ENCODE peak calls at places on chromosome 13, in eight cellular contexts. One of them, this sample, is unnamed.

GRCh38 chr13:80251403-80251802 is 89.5 kb downstream of the SPRY2 start:
- DNase-seq in NCI-H1092: no peak
- DNase-seq in stimulated activated CD8-positive, alpha-beta memory T cell treated with anti-CD3 and anti-CD28 coated beads, Interleukin-4, amount 100 ng/mL, for 24 hours: no peak
- DNase-seq in MCF 10A: peak
- DNase-seq in cardiac septum: no peak
- DNase-seq in upper lobe of right lung: no peak
- DNase-seq in brain microvascular endothelial cell: peak
- DNase-seq in NCI-H524 treated with DMSO at 0.1 percent for 48 hours: no peak
- DNase-seq in this sample: no peak

GRCh38 chr13:77696006-77696862 is 1.3 kb upstream of the SLAIN1 start:
- DNase-seq in NCI-H1092: peak
- DNase-seq in stimulated activated CD8-positive, alpha-beta memory T cell treated with anti-CD3 and anti-CD28 coated beads, Interleukin-4, amount 100 ng/mL, for 24 hours: no peak
- DNase-seq in MCF 10A: no peak
- DNase-seq in cardiac septum: no peak
- DNase-seq in upper lobe of right lung: no peak
- DNase-seq in brain microvascular endothelial cell: no peak
- DNase-seq in NCI-H524 treated with DMSO at 0.1 percent for 48 hours: no peak
- DNase-seq in this sample: no peak

GRCh38 chr13:27203854-27204253 is 32.2 kb upstream of the USP12 start:
- DNase-seq in NCI-H1092: no peak
- DNase-seq in stimulated activated CD8-positive, alpha-beta memory T cell treated with anti-CD3 and anti-CD28 coated beads, Interleukin-4, amount 100 ng/mL, for 24 hours: no peak
- DNase-seq in MCF 10A: peak
- DNase-seq in cardiac septum: no peak
- DNase-seq in upper lobe of right lung: no peak
- DNase-seq in brain microvascular endothelial cell: no peak
- DNase-seq in NCI-H524 treated with DMSO at 0.1 percent for 48 hours: no peak
- DNase-seq in this sample: no peak

GRCh38 chr13:113489549-113490495 is 689 bp downstream of the DCUN1D2 start:
- DNase-seq in NCI-H1092: peak
- DNase-seq in stimulated activated CD8-positive, alpha-beta memory T cell treated with anti-CD3 and anti-CD28 coated beads, Interleukin-4, amount 100 ng/mL, for 24 hours: no peak
- DNase-seq in MCF 10A: peak
- DNase-seq in cardiac septum: no peak
- DNase-seq in upper lobe of right lung: no peak
- DNase-seq in brain microvascular endothelial cell: peak
- DNase-seq in NCI-H524 treated with DMSO at 0.1 percent for 48 hours: no peak
- DNase-seq in this sample: peak

GRCh38 chr13:43686557-43686956 is 100.2 kb downstream of the ENOX1 start:
- DNase-seq in NCI-H1092: no peak
- DNase-seq in stimulated activated CD8-positive, alpha-beta memory T cell treated with anti-CD3 and anti-CD28 coated beads, Interleukin-4, amount 100 ng/mL, for 24 hours: no peak
- DNase-seq in MCF 10A: peak
- DNase-seq in cardiac septum: no peak
- DNase-seq in upper lobe of right lung: no peak
- DNase-seq in brain microvascular endothelial cell: peak
- DNase-seq in NCI-H524 treated with DMSO at 0.1 percent for 48 hours: no peak
- DNase-seq in this sample: peak

GRCh38 chr13:53921473-53921872 is 892.9 kb downstream of the OLFM4 start:
- DNase-seq in NCI-H1092: no peak
- DNase-seq in stimulated activated CD8-positive, alpha-beta memory T cell treated with anti-CD3 and anti-CD28 coated beads, Interleukin-4, amount 100 ng/mL, for 24 hours: no peak
- DNase-seq in MCF 10A: no peak
- DNase-seq in cardiac septum: no peak
- DNase-seq in upper lobe of right lung: peak
- DNase-seq in brain microvascular endothelial cell: no peak
- DNase-seq in NCI-H524 treated with DMSO at 0.1 percent for 48 hours: no peak
- DNase-seq in this sample: no peak

GRCh38 chr13:32964987-32965386 is 51.2 kb upstream of the KL start:
- DNase-seq in NCI-H1092: no peak
- DNase-seq in stimulated activated CD8-positive, alpha-beta memory T cell treated with anti-CD3 and anti-CD28 coated beads, Interleukin-4, amount 100 ng/mL, for 24 hours: no peak
- DNase-seq in MCF 10A: no peak
- DNase-seq in cardiac septum: no peak
- DNase-seq in upper lobe of right lung: no peak
- DNase-seq in brain microvascular endothelial cell: no peak
- DNase-seq in NCI-H524 treated with DMSO at 0.1 percent for 48 hours: no peak
- DNase-seq in this sample: no peak

GRCh38 chr13:36343766-36344165 is 2.4 kb downstream of the SPART start:
- DNase-seq in NCI-H1092: no peak
- DNase-seq in stimulated activated CD8-positive, alpha-beta memory T cell treated with anti-CD3 and anti-CD28 coated beads, Interleukin-4, amount 100 ng/mL, for 24 hours: no peak
- DNase-seq in MCF 10A: peak
- DNase-seq in cardiac septum: no peak
- DNase-seq in upper lobe of right lung: no peak
- DNase-seq in brain microvascular endothelial cell: no peak
- DNase-seq in NCI-H524 treated with DMSO at 0.1 percent for 48 hours: no peak
- DNase-seq in this sample: no peak

GRCh38 chr13:110108348-110109139 is 198.4 kb downstream of the COL4A1 start:
- DNase-seq in NCI-H1092: peak
- DNase-seq in stimulated activated CD8-positive, alpha-beta memory T cell treated with anti-CD3 and anti-CD28 coated beads, Interleukin-4, amount 100 ng/mL, for 24 hours: no peak
- DNase-seq in MCF 10A: peak
- DNase-seq in cardiac septum: peak
- DNase-seq in upper lobe of right lung: peak
- DNase-seq in brain microvascular endothelial cell: peak
- DNase-seq in NCI-H524 treated with DMSO at 0.1 percent for 48 hours: no peak
- DNase-seq in this sample: peak

GRCh38 chr13:83881917-83882625 is at the start of gene SLITRK1:
- DNase-seq in NCI-H1092: peak
- DNase-seq in stimulated activated CD8-positive, alpha-beta memory T cell treated with anti-CD3 and anti-CD28 coated beads, Interleukin-4, amount 100 ng/mL, for 24 hours: no peak
- DNase-seq in MCF 10A: peak
- DNase-seq in cardiac septum: no peak
- DNase-seq in upper lobe of right lung: peak
- DNase-seq in brain microvascular endothelial cell: peak
- DNase-seq in NCI-H524 treated with DMSO at 0.1 percent for 48 hours: peak
- DNase-seq in this sample: no peak

GRCh38 chr13:109816112-109816978 is 30.0 kb upstream of the IRS2 start:
- DNase-seq in NCI-H1092: peak
- DNase-seq in stimulated activated CD8-positive, alpha-beta memory T cell treated with anti-CD3 and anti-CD28 coated beads, Interleukin-4, amount 100 ng/mL, for 24 hours: no peak
- DNase-seq in MCF 10A: peak
- DNase-seq in cardiac septum: no peak
- DNase-seq in upper lobe of right lung: no peak
- DNase-seq in brain microvascular endothelial cell: no peak
- DNase-seq in NCI-H524 treated with DMSO at 0.1 percent for 48 hours: no peak
- DNase-seq in this sample: no peak

GRCh38 chr13:109784590-109785140 is 1.7 kb downstream of the IRS2 start:
- DNase-seq in NCI-H1092: peak
- DNase-seq in stimulated activated CD8-positive, alpha-beta memory T cell treated with anti-CD3 and anti-CD28 coated beads, Interleukin-4, amount 100 ng/mL, for 24 hours: peak
- DNase-seq in MCF 10A: peak
- DNase-seq in cardiac septum: peak
- DNase-seq in upper lobe of right lung: peak
- DNase-seq in brain microvascular endothelial cell: peak
- DNase-seq in NCI-H524 treated with DMSO at 0.1 percent for 48 hours: no peak
- DNase-seq in this sample: peak

GRCh38 chr13:46168341-46168740 is 13.6 kb downstream of the LCP1 start:
- DNase-seq in NCI-H1092: no peak
- DNase-seq in stimulated activated CD8-positive, alpha-beta memory T cell treated with anti-CD3 and anti-CD28 coated beads, Interleukin-4, amount 100 ng/mL, for 24 hours: peak
- DNase-seq in MCF 10A: no peak
- DNase-seq in cardiac septum: peak
- DNase-seq in upper lobe of right lung: peak
- DNase-seq in brain microvascular endothelial cell: peak
- DNase-seq in NCI-H524 treated with DMSO at 0.1 percent for 48 hours: no peak
- DNase-seq in this sample: no peak

GRCh38 chr13:78679329-78679728 is 20.4 kb upstream of the OBI1 start:
- DNase-seq in NCI-H1092: no peak
- DNase-seq in stimulated activated CD8-positive, alpha-beta memory T cell treated with anti-CD3 and anti-CD28 coated beads, Interleukin-4, amount 100 ng/mL, for 24 hours: no peak
- DNase-seq in MCF 10A: no peak
- DNase-seq in cardiac septum: no peak
- DNase-seq in upper lobe of right lung: no peak
- DNase-seq in brain microvascular endothelial cell: no peak
- DNase-seq in NCI-H524 treated with DMSO at 0.1 percent for 48 hours: no peak
- DNase-seq in this sample: no peak

GRCh38 chr13:107834717-107835116 is 380.6 kb downstream of the LIG4 start:
- DNase-seq in NCI-H1092: no peak
- DNase-seq in stimulated activated CD8-positive, alpha-beta memory T cell treated with anti-CD3 and anti-CD28 coated beads, Interleukin-4, amount 100 ng/mL, for 24 hours: no peak
- DNase-seq in MCF 10A: no peak
- DNase-seq in cardiac septum: no peak
- DNase-seq in upper lobe of right lung: no peak
- DNase-seq in brain microvascular endothelial cell: peak
- DNase-seq in NCI-H524 treated with DMSO at 0.1 percent for 48 hours: no peak
- DNase-seq in this sample: no peak

GRCh38 chr13:91184244-91184926 is 163.1 kb upstream of the MIR17HG start:
- DNase-seq in NCI-H1092: no peak
- DNase-seq in stimulated activated CD8-positive, alpha-beta memory T cell treated with anti-CD3 and anti-CD28 coated beads, Interleukin-4, amount 100 ng/mL, for 24 hours: no peak
- DNase-seq in MCF 10A: no peak
- DNase-seq in cardiac septum: no peak
- DNase-seq in upper lobe of right lung: no peak
- DNase-seq in brain microvascular endothelial cell: no peak
- DNase-seq in NCI-H524 treated with DMSO at 0.1 percent for 48 hours: no peak
- DNase-seq in this sample: no peak

GRCh38 chr13:43354147-43354945 is 331.0 kb downstream of the DNAJC15 start:
- DNase-seq in NCI-H1092: no peak
- DNase-seq in stimulated activated CD8-positive, alpha-beta memory T cell treated with anti-CD3 and anti-CD28 coated beads, Interleukin-4, amount 100 ng/mL, for 24 hours: no peak
- DNase-seq in MCF 10A: no peak
- DNase-seq in cardiac septum: no peak
- DNase-seq in upper lobe of right lung: no peak
- DNase-seq in brain microvascular endothelial cell: no peak
- DNase-seq in NCI-H524 treated with DMSO at 0.1 percent for 48 hours: no peak
- DNase-seq in this sample: no peak

GRCh38 chr13:109998808-109999528 is 212.6 kb upstream of the IRS2 start:
- DNase-seq in NCI-H1092: no peak
- DNase-seq in stimulated activated CD8-positive, alpha-beta memory T cell treated with anti-CD3 and anti-CD28 coated beads, Interleukin-4, amount 100 ng/mL, for 24 hours: no peak
- DNase-seq in MCF 10A: peak
- DNase-seq in cardiac septum: no peak
- DNase-seq in upper lobe of right lung: no peak
- DNase-seq in brain microvascular endothelial cell: peak
- DNase-seq in NCI-H524 treated with DMSO at 0.1 percent for 48 hours: no peak
- DNase-seq in this sample: peak

GRCh38 chr13:42181381-42181953 is 90.5 kb upstream of the AKAP11 start:
- DNase-seq in NCI-H1092: no peak
- DNase-seq in stimulated activated CD8-positive, alpha-beta memory T cell treated with anti-CD3 and anti-CD28 coated beads, Interleukin-4, amount 100 ng/mL, for 24 hours: no peak
- DNase-seq in MCF 10A: no peak
- DNase-seq in cardiac septum: no peak
- DNase-seq in upper lobe of right lung: no peak
- DNase-seq in brain microvascular endothelial cell: no peak
- DNase-seq in NCI-H524 treated with DMSO at 0.1 percent for 48 hours: no peak
- DNase-seq in this sample: no peak

GRCh38 chr13:111944171-111944583 is 122.8 kb upstream of the SOX1 start:
- DNase-seq in NCI-H1092: no peak
- DNase-seq in stimulated activated CD8-positive, alpha-beta memory T cell treated with anti-CD3 and anti-CD28 coated beads, Interleukin-4, amount 100 ng/mL, for 24 hours: no peak
- DNase-seq in MCF 10A: no peak
- DNase-seq in cardiac septum: peak
- DNase-seq in upper lobe of right lung: peak
- DNase-seq in brain microvascular endothelial cell: no peak
- DNase-seq in NCI-H524 treated with DMSO at 0.1 percent for 48 hours: no peak
- DNase-seq in this sample: no peak

GRCh38 chr13:51246411-51247298 is 24.5 kb downstream of the FAM124A start:
- DNase-seq in NCI-H1092: peak
- DNase-seq in stimulated activated CD8-positive, alpha-beta memory T cell treated with anti-CD3 and anti-CD28 coated beads, Interleukin-4, amount 100 ng/mL, for 24 hours: no peak
- DNase-seq in MCF 10A: no peak
- DNase-seq in cardiac septum: no peak
- DNase-seq in upper lobe of right lung: no peak
- DNase-seq in brain microvascular endothelial cell: no peak
- DNase-seq in NCI-H524 treated with DMSO at 0.1 percent for 48 hours: no peak
- DNase-seq in this sample: no peak

GRCh38 chr13:38821753-38822551 is 135.1 kb downstream of the FREM2 start:
- DNase-seq in NCI-H1092: no peak
- DNase-seq in stimulated activated CD8-positive, alpha-beta memory T cell treated with anti-CD3 and anti-CD28 coated beads, Interleukin-4, amount 100 ng/mL, for 24 hours: no peak
- DNase-seq in MCF 10A: peak
- DNase-seq in cardiac septum: no peak
- DNase-seq in upper lobe of right lung: no peak
- DNase-seq in brain microvascular endothelial cell: no peak
- DNase-seq in NCI-H524 treated with DMSO at 0.1 percent for 48 hours: no peak
- DNase-seq in this sample: no peak

GRCh38 chr13:76622336-76623045 is 263.7 kb downstream of the KCTD12 start:
- DNase-seq in NCI-H1092: no peak
- DNase-seq in stimulated activated CD8-positive, alpha-beta memory T cell treated with anti-CD3 and anti-CD28 coated beads, Interleukin-4, amount 100 ng/mL, for 24 hours: no peak
- DNase-seq in MCF 10A: no peak
- DNase-seq in cardiac septum: no peak
- DNase-seq in upper lobe of right lung: no peak
- DNase-seq in brain microvascular endothelial cell: no peak
- DNase-seq in NCI-H524 treated with DMSO at 0.1 percent for 48 hours: no peak
- DNase-seq in this sample: no peak

GRCh38 chr13:26837102-26837501 is 76.5 kb upstream of the GPR12 start:
- DNase-seq in NCI-H1092: no peak
- DNase-seq in stimulated activated CD8-positive, alpha-beta memory T cell treated with anti-CD3 and anti-CD28 coated beads, Interleukin-4, amount 100 ng/mL, for 24 hours: no peak
- DNase-seq in MCF 10A: no peak
- DNase-seq in cardiac septum: peak
- DNase-seq in upper lobe of right lung: no peak
- DNase-seq in brain microvascular endothelial cell: no peak
- DNase-seq in NCI-H524 treated with DMSO at 0.1 percent for 48 hours: no peak
- DNase-seq in this sample: no peak

GRCh38 chr13:42363941-42364612 is 92.1 kb downstream of the AKAP11 start:
- DNase-seq in NCI-H1092: no peak
- DNase-seq in stimulated activated CD8-positive, alpha-beta memory T cell treated with anti-CD3 and anti-CD28 coated beads, Interleukin-4, amount 100 ng/mL, for 24 hours: no peak
- DNase-seq in MCF 10A: peak
- DNase-seq in cardiac septum: no peak
- DNase-seq in upper lobe of right lung: no peak
- DNase-seq in brain microvascular endothelial cell: peak
- DNase-seq in NCI-H524 treated with DMSO at 0.1 percent for 48 hours: no peak
- DNase-seq in this sample: no peak

GRCh38 chr13:51323824-51324511 is 15.5 kb upstream of the SERPINE3 start:
- DNase-seq in NCI-H1092: no peak
- DNase-seq in stimulated activated CD8-positive, alpha-beta memory T cell treated with anti-CD3 and anti-CD28 coated beads, Interleukin-4, amount 100 ng/mL, for 24 hours: no peak
- DNase-seq in MCF 10A: no peak
- DNase-seq in cardiac septum: no peak
- DNase-seq in upper lobe of right lung: no peak
- DNase-seq in brain microvascular endothelial cell: no peak
- DNase-seq in NCI-H524 treated with DMSO at 0.1 percent for 48 hours: no peak
- DNase-seq in this sample: no peak

GRCh38 chr13:54611400-54611799 is 1582.8 kb downstream of the OLFM4 start:
- DNase-seq in NCI-H1092: no peak
- DNase-seq in stimulated activated CD8-positive, alpha-beta memory T cell treated with anti-CD3 and anti-CD28 coated beads, Interleukin-4, amount 100 ng/mL, for 24 hours: no peak
- DNase-seq in MCF 10A: no peak
- DNase-seq in cardiac septum: no peak
- DNase-seq in upper lobe of right lung: no peak
- DNase-seq in brain microvascular endothelial cell: no peak
- DNase-seq in NCI-H524 treated with DMSO at 0.1 percent for 48 hours: no peak
- DNase-seq in this sample: no peak

GRCh38 chr13:98204546-98204945 is 27.5 kb upstream of the RNF113B start:
- DNase-seq in NCI-H1092: no peak
- DNase-seq in stimulated activated CD8-positive, alpha-beta memory T cell treated with anti-CD3 and anti-CD28 coated beads, Interleukin-4, amount 100 ng/mL, for 24 hours: no peak
- DNase-seq in MCF 10A: no peak
- DNase-seq in cardiac septum: no peak
- DNase-seq in upper lobe of right lung: no peak
- DNase-seq in brain microvascular endothelial cell: no peak
- DNase-seq in NCI-H524 treated with DMSO at 0.1 percent for 48 hours: no peak
- DNase-seq in this sample: no peak

GRCh38 chr13:46687810-46688209 is 109.2 kb downstream of the ESD start:
- DNase-seq in NCI-H1092: no peak
- DNase-seq in stimulated activated CD8-positive, alpha-beta memory T cell treated with anti-CD3 and anti-CD28 coated beads, Interleukin-4, amount 100 ng/mL, for 24 hours: no peak
- DNase-seq in MCF 10A: peak
- DNase-seq in cardiac septum: no peak
- DNase-seq in upper lobe of right lung: no peak
- DNase-seq in brain microvascular endothelial cell: peak
- DNase-seq in NCI-H524 treated with DMSO at 0.1 percent for 48 hours: no peak
- DNase-seq in this sample: no peak

GRCh38 chr13:34207334-34207733 is 389.4 kb downstream of the RFC3 start:
- DNase-seq in NCI-H1092: no peak
- DNase-seq in stimulated activated CD8-positive, alpha-beta memory T cell treated with anti-CD3 and anti-CD28 coated beads, Interleukin-4, amount 100 ng/mL, for 24 hours: no peak
- DNase-seq in MCF 10A: peak
- DNase-seq in cardiac septum: no peak
- DNase-seq in upper lobe of right lung: no peak
- DNase-seq in brain microvascular endothelial cell: peak
- DNase-seq in NCI-H524 treated with DMSO at 0.1 percent for 48 hours: no peak
- DNase-seq in this sample: peak

GRCh38 chr13:113997845-113998751 is 24.2 kb upstream of the C13orf46 start:
- DNase-seq in NCI-H1092: peak
- DNase-seq in stimulated activated CD8-positive, alpha-beta memory T cell treated with anti-CD3 and anti-CD28 coated beads, Interleukin-4, amount 100 ng/mL, for 24 hours: no peak
- DNase-seq in MCF 10A: peak
- DNase-seq in cardiac septum: no peak
- DNase-seq in upper lobe of right lung: no peak
- DNase-seq in brain microvascular endothelial cell: peak
- DNase-seq in NCI-H524 treated with DMSO at 0.1 percent for 48 hours: no peak
- DNase-seq in this sample: peak

GRCh38 chr13:36067619-36068456 is 63.3 kb downstream of the DCLK1 start:
- DNase-seq in NCI-H1092: no peak
- DNase-seq in stimulated activated CD8-positive, alpha-beta memory T cell treated with anti-CD3 and anti-CD28 coated beads, Interleukin-4, amount 100 ng/mL, for 24 hours: no peak
- DNase-seq in MCF 10A: no peak
- DNase-seq in cardiac septum: no peak
- DNase-seq in upper lobe of right lung: no peak
- DNase-seq in brain microvascular endothelial cell: no peak
- DNase-seq in NCI-H524 treated with DMSO at 0.1 percent for 48 hours: no peak
- DNase-seq in this sample: no peak

GRCh38 chr13:96052655-96053002 is 572 bp downstream of the UGGT2 start:
- DNase-seq in NCI-H1092: peak
- DNase-seq in stimulated activated CD8-positive, alpha-beta memory T cell treated with anti-CD3 and anti-CD28 coated beads, Interleukin-4, amount 100 ng/mL, for 24 hours: no peak
- DNase-seq in MCF 10A: peak
- DNase-seq in cardiac septum: no peak
- DNase-seq in upper lobe of right lung: no peak
- DNase-seq in brain microvascular endothelial cell: peak
- DNase-seq in NCI-H524 treated with DMSO at 0.1 percent for 48 hours: peak
- DNase-seq in this sample: peak

GRCh38 chr13:75934889-75935288 is 298.8 kb downstream of the LMO7 start:
- DNase-seq in NCI-H1092: no peak
- DNase-seq in stimulated activated CD8-positive, alpha-beta memory T cell treated with anti-CD3 and anti-CD28 coated beads, Interleukin-4, amount 100 ng/mL, for 24 hours: no peak
- DNase-seq in MCF 10A: peak
- DNase-seq in cardiac septum: no peak
- DNase-seq in upper lobe of right lung: no peak
- DNase-seq in brain microvascular endothelial cell: peak
- DNase-seq in NCI-H524 treated with DMSO at 0.1 percent for 48 hours: no peak
- DNase-seq in this sample: no peak